ENCODE peak calls at places on chromosomes 2 and 18, in eight cellular contexts. L, I, C, M, X, U, T and P are unnamed samples.
A peak's percentile ranks its signal among the peaks of the same experiment; 100 is the strongest.

GRCh38 chr18:79245517-79246001 is 150.2 kb upstream of the NFATC1 start:
- DNase-seq in C (no peak), M (no peak), U (no peak), I (no peak), T (no peak), L (peak; percentile 35), X (peak; percentile 64), P (no peak)

GRCh38 chr2:75432761-75433361 is 127.9 kb downstream of the EVA1A start:
- DNase-seq in U (no peak), T (no peak), I (no peak), X (no peak), M (peak; percentile 81), L (no peak), C (no peak), P (no peak)

GRCh38 chr2:220296174-220296573 is 668.7 kb downstream of the SLC4A3 start:
- DNase-seq in C (no peak), L (no peak), M (peak; percentile 22), I (no peak), T (peak; percentile 11), U (no peak), X (no peak), P (no peak)

GRCh38 chr2:157441072-157441454 is 2.8 kb downstream of the CYTIP start:
- DNase-seq in I (peak; percentile 17), X (no peak), C (no peak), T (no peak), M (no peak), U (peak; percentile 55), L (peak; percentile 46), P (no peak)

GRCh38 chr2:33552758-33553461 is 46.2 kb downstream of the FAM98A start:
- DNase-seq in L (no peak), X (peak; percentile 59), M (peak; percentile 62), T (no peak), I (no peak), U (no peak), C (peak; percentile 23), P (no peak)

GRCh38 chr2:133266926-133267590 is 301.2 kb downstream of the NCKAP5 start:
- DNase-seq in C (peak; percentile 26), L (no peak), X (no peak), I (peak; percentile 23), M (no peak), T (peak; percentile 10), U (no peak), P (no peak)

GRCh38 chr2:150693556-150693955 is 206.1 kb upstream of the RND3 start:
- DNase-seq in U (no peak), M (no peak), X (no peak), C (no peak), L (no peak), T (no peak), I (no peak), P (no peak)

GRCh38 chr2:22748909-22749308 is 636.1 kb upstream of the KLHL29 start:
- DNase-seq in M (no peak), X (no peak), U (no peak), C (no peak), I (no peak), T (no peak), L (no peak), P (no peak)

GRCh38 chr18:21686282-21687105 is 18.1 kb downstream of the ABHD3 start:
- DNase-seq in U (no peak), C (no peak), I (no peak), T (no peak), X (no peak), L (no peak), M (peak; percentile 24), P (no peak)

GRCh38 chr2:219362524-219363164 is 25.1 kb downstream of the DNPEP start:
- DNase-seq in C (peak; percentile 95), M (peak; percentile 98), L (no peak), I (no peak), U (no peak), T (no peak), X (peak; percentile 79), P (no peak)

GRCh38 chr2:161238559-161239415 is 69.4 kb upstream of the PSMD14 start:
- DNase-seq in L (peak; percentile 34), I (no peak), M (peak; percentile 66), T (peak; percentile 37), U (peak; percentile 72), X (peak; percentile 59), C (peak; percentile 47), P (no peak)

GRCh38 chr2:176126929-176127768 is 2.4 kb upstream of the HOXD8 start:
- DNase-seq in I (peak; percentile 62), C (no peak), M (peak; percentile 33), X (peak; percentile 68), T (no peak), L (peak; percentile 67), U (peak; percentile 75), P (no peak)

GRCh38 chr2:170905864-170906263 is 23.2 kb upstream of the GORASP2 start:
- DNase-seq in C (no peak), I (no peak), M (no peak), L (no peak), U (no peak), T (no peak), X (no peak), P (no peak)

GRCh38 chr2:25872134-25872533 is 6.2 kb downstream of the ASXL2 start:
- DNase-seq in T (no peak), L (no peak), I (no peak), U (no peak), C (no peak), M (no peak), X (no peak), P (no peak)

GRCh38 chr2:73071452-73072399 is at the start of gene SFXN5:
- DNase-seq in X (peak; percentile 93), L (peak; percentile 85), T (peak; percentile 79), U (peak; percentile 94), I (peak; percentile 74), M (peak; percentile 89), C (peak; percentile 91), P (peak; percentile 80)

GRCh38 chr2:66334237-66335054 is 100.5 kb upstream of the MEIS1 start:
- DNase-seq in C (no peak), T (no peak), M (peak; percentile 35), U (no peak), X (no peak), I (no peak), L (no peak), P (no peak)

GRCh38 chr2:7857904-7858303 is 824.0 kb upstream of the ID2 start:
- DNase-seq in X (no peak), I (no peak), T (peak; percentile 44), L (no peak), C (no peak), U (no peak), M (peak; percentile 74), P (no peak)

GRCh38 chr2:95063401-95063958 is 38.0 kb downstream of the MAL start:
- DNase-seq in I (no peak), L (no peak), M (no peak), T (no peak), C (no peak), X (no peak), U (no peak), P (no peak)

GRCh38 chr18:3458952-3459853 is 9.2 kb downstream of the TGIF1 start:
- DNase-seq in U (no peak), X (peak; percentile 73), L (no peak), M (peak; percentile 88), T (no peak), I (no peak), C (peak; percentile 70), P (no peak)

GRCh38 chr18:63590368-63590767 is 3.2 kb downstream of the SERPINB13 start:
- DNase-seq in M (no peak), X (no peak), L (no peak), I (no peak), C (peak; percentile 37), U (no peak), T (no peak), P (no peak)

GRCh38 chr18:4068552-4069158 is 386.5 kb downstream of the DLGAP1 start:
- DNase-seq in T (peak; percentile 4), C (peak; percentile 19), M (peak; percentile 29), I (no peak), U (peak; percentile 53), L (no peak), X (peak; percentile 58), P (peak; percentile 78)

GRCh38 chr2:133407341-133407740 is 160.9 kb downstream of the NCKAP5 start:
- DNase-seq in C (no peak), L (no peak), M (no peak), I (no peak), T (no peak), X (no peak), U (no peak), P (no peak)

GRCh38 chr2:209208211-209208610 is 215.6 kb upstream of the MAP2 start:
- DNase-seq in L (no peak), C (peak; percentile 50), X (peak; percentile 2), I (no peak), M (peak; percentile 4), U (peak; percentile 22), T (no peak), P (no peak)

GRCh38 chr18:69969491-69969890 is 21.8 kb upstream of the CD226 start:
- DNase-seq in T (no peak), C (no peak), U (no peak), I (no peak), L (no peak), M (no peak), X (no peak), P (no peak)